ENCODE peak calls at places on chromosome X, in four cellular contexts. B is GM12878, T is HepG2, H is H1. Z is an unnamed sample. For H3K4me1, the result is how much of the 10 kb centered on the place peaks cover.

GRCh38 chrX:147476008-147476407 is 435.7 kb upstream of the FMR1 start:
- DNase-seq in B (no peak), T (peak), H (no peak), Z (peak)

GRCh38 chrX:37455381-37455780 is 106.2 kb downstream of the PRRG1 start:
- DNase-seq in B (no peak), H (no peak), T (no peak), Z (no peak)

GRCh38 chrX:71214604-71215334 is 8.3 kb upstream of the GJB1 start:
- DNase-seq in T (peak), H (no peak), B (no peak), Z (no peak)

GRCh38 chrX:103250977-103251376 is 4.0 kb downstream of the TCEAL8 start:
- DNase-seq in T (no peak), B (no peak), H (no peak), Z (no peak)

GRCh38 chrX:71212536-71212935 is 10.5 kb upstream of the GJB1 start:
- DNase-seq in H (no peak), B (no peak), T (no peak), Z (no peak)

GRCh38 chrX:153922932-153923857 is 2.9 kb downstream of the ARHGAP4 start:
- DNase-seq in B (no peak), T (no peak), H (no peak), Z (peak)

GRCh38 chrX:71870337-71871098 is 40.1 kb upstream of the NHSL2 start:
- DNase-seq in H (peak), T (peak), B (no peak), Z (no peak)

GRCh38 chrX:5236096-5236495 is 992.6 kb downstream of the NLGN4X start:
- DNase-seq in B (no peak), T (no peak), H (no peak), Z (peak)

GRCh38 chrX:115266300-115266699 is 23.2 kb upstream of the LUZP4 start:
- DNase-seq in B (no peak), T (no peak), H (no peak), Z (no peak)

GRCh38 chrX:119055650-119056049 is 17.1 kb upstream of the CT47C1 start:
- DNase-seq in H (no peak), T (no peak), B (no peak), Z (no peak)

GRCh38 chrX:103396186-103396585 is 19.8 kb downstream of the BEX3 start:
- DNase-seq in T (no peak), H (no peak), B (no peak), Z (no peak)

GRCh38 chrX:23953908-23954269 is 46.1 kb downstream of the CXorf58 start:
- DNase-seq in T (no peak), H (no peak), B (no peak), Z (no peak)

GRCh38 chrX:63430026-63430425 is 78.9 kb upstream of the SPIN4 start:
- DNase-seq in H (no peak), B (no peak), T (no peak), Z (no peak)

GRCh38 chrX:112877771-112878173 is 37.1 kb upstream of the AMOT start:
- DNase-seq in T (no peak), H (no peak), B (no peak), Z (no peak)

GRCh38 chrX:15761564-15762191 is 23.6 kb downstream of the CA5B start:
- DNase-seq in T (no peak), H (no peak), B (no peak), Z (peak)

DNA sequence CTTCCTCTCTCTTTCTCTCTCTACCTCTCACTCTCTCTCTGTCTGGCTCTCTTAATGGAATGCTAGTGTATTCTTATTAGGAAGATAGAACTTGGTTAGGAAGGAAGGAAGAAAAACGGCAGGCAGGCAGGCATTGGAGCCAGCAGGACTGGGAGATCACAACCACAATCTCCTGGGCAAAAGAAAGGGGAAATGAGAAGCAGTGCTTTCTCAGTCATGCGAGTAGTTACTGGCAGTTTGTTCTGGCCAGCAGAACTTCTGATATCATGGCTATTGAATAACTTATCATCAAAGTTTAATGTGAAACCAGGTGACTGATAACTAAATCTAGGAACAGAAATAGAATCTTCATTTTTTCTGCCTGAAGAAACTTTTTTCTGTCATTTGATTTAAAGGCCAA is 60.9 kb upstream of the PAGE1 start:
- DNase-seq in H (no peak), T (no peak), B (no peak), Z (no peak)
- TF ChIP-seq TCF12 in H (no peak), T (no peak), B (no peak), Z (no peak)

GRCh38 chrX:7076245-7076661 is 71.3 kb upstream of the STS start:
- DNase-seq in T (no peak), H (no peak), B (no peak), Z (no peak)

GRCh38 chrX:7074908-7075204 is 72.7 kb upstream of the STS start:
- DNase-seq in H (no peak), B (no peak), T (no peak), Z (no peak)

GRCh38 chrX:7074135-7074907 is 73.2 kb upstream of the STS start:
- DNase-seq in B (no peak), H (no peak), T (no peak), Z (no peak)

GRCh38 chrX:7077241-7077909 is 70.1 kb upstream of the STS start:
- DNase-seq in H (no peak), B (no peak), T (no peak), Z (no peak)

GRCh38 chrX:7077910-7078245 is 69.6 kb upstream of the STS start:
- DNase-seq in H (no peak), T (no peak), B (no peak), Z (no peak)
- H3K4me1 ChIP-seq in H (under half), T (under half), B (under half), Z (under half)

DNA sequence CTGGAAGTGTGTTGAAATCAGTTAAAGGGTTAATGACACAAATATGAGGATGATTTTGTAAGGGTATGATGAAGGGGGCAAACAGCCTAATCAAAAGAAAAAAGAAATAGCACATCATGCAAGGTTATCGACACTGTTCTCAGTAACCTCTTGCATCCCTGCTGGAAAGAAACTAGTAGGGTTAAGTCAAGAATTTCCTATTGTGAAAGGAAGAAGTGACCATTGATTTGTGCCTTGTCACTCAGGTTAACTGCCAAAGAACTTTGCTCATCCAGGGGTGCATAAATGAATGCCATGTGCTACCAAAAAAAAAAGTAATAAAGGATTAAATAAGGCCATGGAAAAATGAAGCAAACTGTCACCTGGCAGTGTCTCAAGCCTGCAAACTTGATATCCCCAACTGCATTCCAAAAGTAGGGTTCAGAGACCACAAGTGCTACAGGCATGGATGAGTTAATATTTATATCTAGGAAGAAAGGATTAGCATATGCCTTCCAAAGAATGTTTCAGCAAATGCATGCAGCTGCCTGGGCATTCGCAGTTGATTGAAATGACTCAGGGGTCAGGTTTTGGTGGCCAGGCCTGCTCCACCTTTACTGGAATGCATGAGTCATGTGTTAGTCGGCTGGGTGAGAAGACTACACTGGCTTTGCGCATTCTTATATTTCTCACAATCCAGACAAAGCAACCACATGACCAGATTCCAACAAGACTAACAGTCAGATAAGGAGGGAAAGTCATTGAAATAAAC is 78.4 kb upstream of the ATXN3L start:
- DNase-seq in T (peak), H (peak), B (no peak), Z (no peak)
- TF ChIP-seq TCF12 in T (no peak), H (no peak), B (no peak), Z (peak)

GRCh38 chrX:111822191-111822590 is 53.8 kb upstream of the TRPC5OS start:
- DNase-seq in T (no peak), B (no peak), H (no peak), Z (no peak)

GRCh38 chrX:111823068-111823467 is 52.9 kb upstream of the TRPC5OS start:
- DNase-seq in H (peak), B (no peak), T (no peak), Z (peak)

GRCh38 chrX:111829345-111829744 is 46.6 kb upstream of the TRPC5OS start:
- DNase-seq in H (no peak), B (no peak), T (no peak), Z (no peak)

GRCh38 chrX:111823703-111824102 is 52.3 kb upstream of the TRPC5OS start:
- DNase-seq in T (no peak), H (no peak), B (no peak), Z (no peak)
- H3K4me1 ChIP-seq in T (under half), H (under half), B (under half), Z (under half)

GRCh38 chrX:134679226-134679625 is 21.0 kb upstream of the PLAC1 start:
- DNase-seq in T (no peak), H (no peak), B (no peak), Z (no peak)
- TF ChIP-seq TCF12 in T (no peak), H (no peak), B (no peak), Z (peak)

DNA sequence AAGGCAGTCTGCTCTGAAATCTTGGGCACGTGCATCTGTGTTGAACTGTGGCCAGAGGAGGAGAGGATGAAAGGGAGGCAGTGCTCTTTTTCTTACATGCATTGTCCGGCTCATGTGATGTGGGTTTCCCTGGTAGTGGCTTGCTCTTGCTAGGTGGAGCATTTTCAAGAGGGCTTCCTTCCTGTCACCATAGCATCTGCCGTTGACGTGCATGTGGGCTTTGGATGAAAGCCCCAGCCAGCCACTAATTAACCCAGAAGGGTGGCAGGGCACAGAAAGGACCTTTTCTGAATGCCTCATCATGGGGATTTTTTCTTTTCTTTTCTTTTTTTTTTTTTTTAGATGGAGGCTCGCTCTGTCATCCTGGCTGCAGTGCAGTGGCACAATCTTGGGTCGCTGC is 121.3 kb downstream of the GPR143 start:
- DNase-seq in T (no peak), H (no peak), B (peak), Z (no peak)
- H3K4me1 ChIP-seq in T (under half), H (under half), B (under half), Z (under half)

GRCh38 chrX:39577206-39577605 is 520.6 kb downstream of the BCOR start:
- DNase-seq in T (no peak), H (no peak), B (no peak), Z (no peak)

GRCh38 chrX:39576081-39576701 is 521.6 kb downstream of the BCOR start:
- DNase-seq in T (no peak), H (no peak), B (no peak), Z (peak)

GRCh38 chrX:39580043-39580442 is 517.7 kb downstream of the BCOR start:
- DNase-seq in H (no peak), B (no peak), T (no peak), Z (no peak)

GRCh38 chrX:39582091-39582490 is 515.7 kb downstream of the BCOR start:
- DNase-seq in T (no peak), B (no peak), H (no peak), Z (no peak)

DNA sequence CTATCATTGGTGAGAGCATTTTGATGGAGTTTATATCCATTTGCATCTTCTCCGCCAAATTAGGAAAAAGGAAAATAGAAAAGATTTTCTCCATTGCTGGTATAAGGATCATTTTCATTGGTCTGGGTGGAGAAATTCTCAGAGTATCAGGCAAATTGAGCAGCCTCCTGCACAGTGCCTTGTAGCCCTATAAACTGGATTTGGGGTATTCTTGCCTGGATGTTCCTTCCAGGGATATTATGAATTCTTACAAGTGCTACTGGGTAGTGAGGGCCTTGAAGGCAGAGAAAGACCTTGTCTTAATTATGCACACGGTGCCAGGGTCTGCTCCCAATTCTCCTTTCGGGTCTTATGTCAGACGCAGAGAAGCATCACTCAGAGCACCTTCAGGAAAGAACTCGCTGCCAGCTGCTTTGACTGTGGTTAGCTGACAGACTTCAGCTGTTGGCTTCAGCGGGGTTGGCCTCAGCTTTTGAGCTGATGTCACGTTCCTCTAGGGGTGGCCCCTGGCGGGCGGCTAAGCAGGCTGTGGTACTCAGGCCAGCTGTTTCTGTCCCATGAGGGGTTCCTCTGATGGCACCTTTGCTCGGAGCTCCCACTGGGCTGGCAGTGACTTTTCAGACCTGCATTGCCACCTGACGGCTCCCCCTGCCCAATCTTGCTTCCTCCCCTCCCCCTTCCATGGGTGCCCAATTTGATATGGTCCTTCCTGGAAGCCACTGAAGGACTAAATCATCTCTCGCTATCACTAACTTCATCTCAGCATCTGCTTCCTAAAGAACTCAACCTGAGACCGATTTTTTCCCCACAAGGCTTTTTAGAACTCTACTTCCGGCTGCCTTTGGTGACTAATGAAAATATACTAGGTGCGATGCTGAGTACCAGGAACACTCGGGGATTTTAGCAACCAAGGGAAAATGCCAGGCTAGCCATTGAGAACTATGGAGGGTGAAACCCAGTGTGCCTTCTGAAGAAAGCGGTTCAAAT is 519.5 kb downstream of the BCOR start:
- DNase-seq in H (no peak), T (no peak), B (peak), Z (no peak)
- TF ChIP-seq TCF12 in H (no peak), T (no peak), B (peak), Z (no peak)

DNA sequence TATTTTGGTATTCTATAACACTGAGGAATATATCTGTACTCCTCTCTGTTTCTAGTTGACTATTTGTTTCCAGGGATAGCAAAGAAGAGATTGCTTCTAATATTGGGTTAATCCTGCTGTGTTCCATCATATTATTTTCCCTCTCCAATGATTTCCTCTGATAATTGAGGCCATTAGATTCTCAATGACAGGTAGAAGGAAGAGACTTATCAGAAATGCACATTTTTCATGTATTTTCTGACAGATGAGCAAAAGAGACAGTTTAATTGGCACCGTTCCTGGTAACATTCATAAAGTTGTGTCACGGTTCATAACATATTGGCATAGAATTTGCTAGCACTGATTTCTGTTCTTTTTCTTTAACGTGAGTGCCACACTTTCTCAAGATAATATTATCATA is 58.2 kb downstream of the NRK start:
- DNase-seq in H (no peak), B (no peak), T (no peak), Z (no peak)
- H3K4me1 ChIP-seq in H (under half), B (under half), T (under half), Z (under half)

GRCh38 chrX:123222920-123223319 is 38.8 kb downstream of the GRIA3 start:
- DNase-seq in B (no peak), H (no peak), T (no peak), Z (no peak)
- TF ChIP-seq TCF12 in B (no peak), H (no peak), T (no peak), Z (no peak)

GRCh38 chrX:38805294-38806053 is 4.2 kb downstream of the MID1IP1 start:
- DNase-seq in T (peak), B (no peak), H (no peak), Z (peak)
- H3K4me1 ChIP-seq in T (under half), B (under half), H (under half), Z (under half)